ENCODE peak calls at places on chromosomes 6 and 20, in eight cellular contexts. K is A549, D is tibial nerve, O is endothelial cell of umbilical vein, W is gastrocnemius medialis, J is heart left ventricle, R is IMR-90, N is H1. B is an unnamed sample. For H3K4me1, the result is how much of the 10 kb centered on the place peaks cover.

GRCh38 chr6:105209950-105210706 is 30.3 kb upstream of the POPDC3 start:
- DNase-seq in K (peak), D (no peak), O (peak), W (no peak), J (no peak), R (peak), N (no peak), B (no peak)

GRCh38 chr20:61332016-61332975 is 80.2 kb downstream of the CDH4 start:
- DNase-seq in K (no peak), D (no peak), O (no peak), W (no peak), J (peak), R (no peak), N (no peak), B (peak)

GRCh38 chr20:517221-517620 is 26.4 kb downstream of the CSNK2A1 start:
- DNase-seq in K (no peak), D (no peak), O (peak), W (no peak), J (no peak), R (no peak), N (no peak), B (no peak)

GRCh38 chr6:130907687-130908086 is 80.5 kb downstream of the SMLR1 start:
- DNase-seq in K (no peak), D (no peak), O (no peak), W (no peak), J (no peak), R (no peak), N (no peak), B (no peak)

GRCh38 chr6:9646346-9647042 is 768.4 kb downstream of the TFAP2A start:
- DNase-seq in K (no peak), D (no peak), O (peak), W (no peak), J (peak), R (peak), N (no peak), B (no peak)

GRCh38 chr6:140486468-140487361 is 1112.3 kb upstream of the CITED2 start:
- DNase-seq in K (no peak), D (no peak), O (no peak), W (no peak), J (no peak), R (peak), N (no peak), B (no peak)

GRCh38 chr6:161141173-161141572 is 132.7 kb downstream of the AGPAT4 start:
- DNase-seq in K (no peak), D (no peak), O (no peak), W (no peak), J (no peak), R (no peak), N (no peak), B (no peak)

GRCh38 chr6:85255661-85256060 is 194.2 kb upstream of the NT5E start:
- DNase-seq in K (no peak), D (no peak), O (no peak), W (no peak), J (no peak), R (no peak), N (no peak), B (no peak)

GRCh38 chr20:45925821-45926506 is 8.5 kb upstream of the PCIF1 start:
- DNase-seq in K (no peak), D (no peak), O (no peak), W (no peak), J (no peak), R (no peak), N (no peak), B (no peak)

GRCh38 chr6:41936073-41936837 is 5.4 kb downstream of the CCND3 start:
- DNase-seq in K (peak), D (no peak), O (peak), W (peak), J (peak), R (peak), N (no peak), B (peak)

GRCh38 chr6:145137425-145137824 is 597.9 kb downstream of the EPM2A start:
- DNase-seq in K (peak), D (no peak), O (peak), W (no peak), J (no peak), R (peak), N (no peak), B (no peak)

GRCh38 chr6:131574133-131574532 is 1.1 kb downstream of the ARG1 start:
- DNase-seq in K (no peak), D (no peak), O (no peak), W (no peak), J (no peak), R (no peak), N (no peak), B (no peak)

GRCh38 chr6:33426590-33427563 is 7.0 kb downstream of the SYNGAP1 start:
- DNase-seq in K (peak), D (no peak), O (no peak), W (no peak), J (no peak), R (no peak), N (no peak), B (no peak)

GRCh38 chr6:122049341-122049740 is 350.1 kb upstream of the HSF2 start:
- DNase-seq in K (no peak), D (no peak), O (no peak), W (no peak), J (peak), R (peak), N (no peak), B (no peak)

DNA sequence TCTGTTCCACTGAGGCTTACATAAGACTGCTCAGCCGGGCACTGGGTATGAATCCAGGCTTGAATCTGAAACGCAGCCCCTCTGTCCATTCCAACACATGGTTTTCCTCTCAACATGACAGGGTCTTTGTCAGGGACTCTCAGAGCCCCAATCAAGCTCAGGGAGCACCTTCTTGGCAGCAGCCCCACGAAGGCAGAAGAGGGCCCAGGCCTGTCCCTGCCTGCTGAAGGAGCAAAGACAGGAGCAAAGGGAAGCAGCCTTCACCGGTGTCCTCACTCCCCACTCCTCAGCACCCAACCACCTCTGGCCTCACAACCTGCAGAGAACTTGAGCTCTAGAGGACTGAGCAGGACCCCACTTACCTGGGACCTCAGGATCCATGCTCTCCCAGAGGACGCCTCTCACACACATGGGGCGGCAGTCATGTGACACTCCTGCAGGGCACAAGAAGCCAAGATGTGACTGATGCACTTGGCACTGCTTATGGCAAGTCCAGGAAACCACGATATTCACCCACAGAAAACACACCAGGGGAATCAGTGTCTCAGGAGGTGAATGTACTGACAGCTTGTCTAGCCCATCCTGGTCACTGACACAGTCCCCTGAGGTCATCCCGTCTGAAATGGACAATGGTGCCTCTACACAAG is 4.3 kb downstream of the SNHG17 start:
- DNase-seq in K (no peak), D (no peak), O (no peak), W (no peak), J (no peak), R (peak), N (no peak), B (no peak)
- TF ChIP-seq POLR2A in K (no peak), D (no peak), O (no peak), W (no peak), J (no peak), R (no peak), N (no peak), B (no peak)

DNA sequence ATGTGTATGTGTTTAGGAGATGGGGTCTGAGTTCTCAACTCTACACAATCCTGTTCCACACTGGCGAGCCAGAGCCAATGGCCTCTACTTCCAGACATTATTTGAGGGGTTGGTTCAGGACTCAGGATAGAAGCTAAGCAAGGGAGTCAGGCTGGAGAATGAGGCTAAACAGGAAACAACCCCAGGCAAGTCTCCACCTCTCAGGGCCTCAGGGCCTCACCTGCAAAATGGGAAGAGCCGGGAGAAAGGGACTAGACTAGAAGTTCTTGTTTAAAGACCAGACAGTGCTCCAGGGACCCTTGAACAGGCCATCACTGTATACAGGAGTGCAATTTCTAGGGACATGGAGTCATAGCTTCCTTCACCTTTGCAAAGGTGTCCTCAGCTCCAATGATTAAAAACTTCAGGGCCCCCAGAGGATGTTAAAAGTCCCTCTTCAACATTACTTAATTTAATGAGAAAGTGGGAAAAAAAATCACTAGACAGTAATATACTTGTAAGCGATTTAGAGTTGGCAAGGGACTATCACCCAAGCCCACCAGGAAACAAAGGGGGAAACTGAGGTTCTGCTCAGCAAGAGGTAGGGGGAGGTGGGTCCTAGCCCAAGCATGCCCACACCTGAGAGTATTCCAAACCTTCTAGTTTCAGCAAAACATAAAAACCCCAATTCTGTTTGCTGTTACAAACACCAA is 41.7 kb downstream of the ZMYND8 start:
- DNase-seq in K (no peak), D (no peak), O (no peak), W (no peak), J (no peak), R (no peak), N (no peak), B (no peak)
- H3K4me1 ChIP-seq in K (half or more), D (half or more), O (half or more), W (half or more), J (half or more), R (under half), N (under half), B (under half)

DNA sequence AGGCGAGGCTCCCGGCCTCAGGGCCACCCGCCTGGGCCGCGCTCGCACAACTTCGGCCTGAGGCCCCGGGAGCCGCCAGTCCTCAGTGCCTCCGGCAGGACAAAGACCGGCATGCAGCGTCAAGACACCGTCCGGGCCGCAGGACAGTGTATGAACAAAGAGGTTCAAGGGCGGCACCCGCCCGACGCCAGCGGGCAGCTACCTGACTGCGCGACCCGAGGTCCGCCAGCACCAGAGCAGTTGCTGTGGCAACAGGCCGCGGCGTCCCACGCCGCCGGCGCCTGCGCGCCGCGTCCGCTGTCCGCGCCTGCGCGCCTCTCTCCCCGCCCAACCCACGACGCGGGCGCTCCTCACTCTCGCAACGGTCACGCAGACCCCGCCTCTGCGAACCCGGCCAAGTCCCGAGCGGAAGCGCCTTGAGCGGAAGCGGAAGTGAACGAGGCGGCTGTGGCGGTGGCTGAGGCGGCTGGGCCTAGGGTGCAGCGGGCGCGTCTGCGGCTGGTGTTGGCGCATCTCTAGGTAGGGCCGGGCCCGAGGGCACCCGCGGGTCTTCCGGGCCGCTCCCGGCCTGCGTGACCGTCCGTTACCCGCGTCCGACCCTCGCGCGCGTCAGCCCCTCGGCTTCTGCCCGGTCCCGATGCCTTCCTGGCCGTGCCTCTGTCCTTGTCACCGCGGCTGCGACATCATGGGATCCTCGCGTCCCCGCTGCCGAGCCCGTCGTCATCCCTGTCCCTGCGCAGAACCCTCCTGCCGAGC is at the start of gene FAM120B:
- DNase-seq in K (peak), D (peak), O (peak), W (peak), J (peak), R (peak), N (peak), B (peak)
- TF ChIP-seq POLR2A in K (peak), D (peak), O (peak), W (peak), J (peak), R (peak), N (no peak), B (peak)

GRCh38 chr6:15870354-15871043 is 207.7 kb upstream of the DTNBP1 start:
- DNase-seq in K (no peak), D (no peak), O (peak), W (no peak), J (no peak), R (no peak), N (no peak), B (no peak)

GRCh38 chr6:15874351-15874750 is 211.5 kb upstream of the DTNBP1 start:
- DNase-seq in K (no peak), D (no peak), O (no peak), W (no peak), J (no peak), R (no peak), N (no peak), B (no peak)

GRCh38 chr6:15871211-15871770 is 208.5 kb upstream of the DTNBP1 start:
- DNase-seq in K (no peak), D (no peak), O (no peak), W (no peak), J (no peak), R (no peak), N (no peak), B (no peak)

GRCh38 chr6:15874821-15875220 is 212.0 kb upstream of the DTNBP1 start:
- DNase-seq in K (no peak), D (no peak), O (no peak), W (no peak), J (no peak), R (peak), N (no peak), B (no peak)

GRCh38 chr6:15872252-15873103 is 209.7 kb upstream of the DTNBP1 start:
- DNase-seq in K (no peak), D (no peak), O (peak), W (no peak), J (no peak), R (no peak), N (no peak), B (no peak)
- H3K4me1 ChIP-seq in K (under half), D (under half), O (under half), W (under half), J (under half), R (under half), N (under half), B (under half)